ENCODE peak calls at places on chromosomes 16 and 17, in five cellular contexts. D is OCI-LY7, W is GM03348, V is heart right ventricle, M is neural progenitor cell. L is an unnamed sample.

GRCh38 chr17:67608691-67609090 is 109.0 kb upstream of the NOL11 start:
- DNase-seq in M (no peak), D (no peak), V (no peak), W (peak; percentile 84), L (no peak)

GRCh38 chr17:78541488-78542237 is 35.5 kb downstream of the DNAH17 start:
- DNase-seq in W (peak; percentile 71), V (no peak), D (no peak), M (no peak), L (no peak)

GRCh38 chr17:79936661-79937434 is 97.6 kb upstream of the CBX4 start:
- DNase-seq in W (no peak), V (no peak), M (no peak), D (peak; percentile 52), L (no peak)

GRCh38 chr17:8300629-8301242 is 5.5 kb upstream of the SLC25A35 start:
- DNase-seq in D (peak; percentile 87), V (peak; percentile 38), W (peak; percentile 84), M (peak; percentile 83), L (peak; percentile 46)

GRCh38 chr17:68006797-68007196 is 10.5 kb upstream of the C17orf58 start:
- DNase-seq in V (no peak), D (no peak), W (peak; percentile 6), M (no peak), L (no peak)

GRCh38 chr16:48916566-48916965 is 306.6 kb upstream of the N4BP1 start:
- DNase-seq in M (no peak), V (no peak), W (no peak), D (no peak), L (no peak)

GRCh38 chr17:74123350-74123749 is 80.1 kb upstream of the RPL38 start:
- DNase-seq in M (no peak), W (no peak), D (no peak), V (no peak), L (no peak)

GRCh38 chr16:22628994-22629393 is 118.3 kb downstream of the NPIPB5 start:
- DNase-seq in V (no peak), W (no peak), M (no peak), D (no peak), L (no peak)

GRCh38 chr17:80997471-80998387 is 6.1 kb downstream of the CHMP6 start:
- DNase-seq in D (no peak), W (no peak), M (no peak), V (no peak), L (no peak)

GRCh38 chr17:50556803-50557202 is 3.7 kb upstream of the CACNA1G start:
- DNase-seq in D (no peak), W (no peak), M (no peak), V (peak; percentile 53), L (no peak)

GRCh38 chr16:88527186-88527936 is 42.8 kb upstream of the ZC3H18 start:
- DNase-seq in V (peak; percentile 55), W (peak; percentile 87), M (peak; percentile 90), D (peak; percentile 67), L (peak; percentile 59)

GRCh38 chr17:40361063-40361924 is 3.2 kb downstream of the GJD3 start:
- DNase-seq in D (no peak), W (no peak), V (no peak), M (no peak), L (no peak)

GRCh38 chr17:59963738-59964454 is 644 bp downstream of the RNFT1 start:
- DNase-seq in D (peak; percentile 48), M (peak; percentile 60), W (peak; percentile 53), V (peak; percentile 40), L (peak; percentile 44)

GRCh38 chr17:2070241-2071023 is 15.5 kb downstream of the HIC1 start:
- DNase-seq in V (no peak), W (no peak), M (no peak), D (no peak), L (no peak)

GRCh38 chr17:80861892-80862291 is 129.7 kb upstream of the CHMP6 start:
- DNase-seq in W (no peak), V (peak; percentile 24), M (peak; percentile 53), D (no peak), L (no peak)

GRCh38 chr17:20121359-20122235 is 112.4 kb downstream of the SPECC1 start:
- DNase-seq in W (peak; percentile 84), M (peak; percentile 77), D (peak; percentile 60), V (peak; percentile 61), L (peak; percentile 53)

GRCh38 chr17:61878984-61879612 is 15.8 kb upstream of the BRIP1 start:
- DNase-seq in D (no peak), W (no peak), V (no peak), M (no peak), L (no peak)

GRCh38 chr17:30505868-30506417 is 28.7 kb downstream of the GOSR1 start:
- DNase-seq in V (no peak), M (no peak), W (no peak), D (no peak), L (no peak)

GRCh38 chr17:57260325-57261083 is 4.2 kb downstream of the MSI2 start:
- DNase-seq in W (no peak), M (no peak), D (peak; percentile 88), V (no peak), L (no peak)

GRCh38 chr16:65069090-65069489 is 52.8 kb downstream of the CDH11 start:
- DNase-seq in M (no peak), V (no peak), W (peak; percentile 32), D (no peak), L (no peak)

GRCh38 chr16:80231888-80232287 is 308.9 kb upstream of the DYNLRB2 start:
- DNase-seq in M (no peak), D (peak; percentile 7), W (peak; percentile 75), V (no peak), L (no peak)

GRCh38 chr17:69320908-69321238 is 6.1 kb downstream of the ABCA5 start:
- DNase-seq in D (no peak), M (no peak), V (no peak), W (no peak), L (no peak)